ENCODE peak calls at places on chromosomes 3 and 15, in five cellular contexts. One of them, this sample, is unnamed.
A peak's percentile ranks its signal among the peaks of the same experiment; 100 is the strongest.

GRCh38 chr3:43406637-43407023 is 120.3 kb downstream of the SNRK start:
- DNase-seq in activated CD4-positive, CD25-positive, alpha-beta regulatory T cell treated with anti-CD3 and anti-CD28 coated beads, Interleukin-2, amount 50 U/mL, for 72 hours: no peak
- DNase-seq in hippocampal formation: no peak
- DNase-seq in esophagus squamous epithelium: no peak
- DNase-seq in B cell: no peak
- DNase-seq in this sample: no peak

GRCh38 chr3:58068126-58068809 is 60.0 kb downstream of the FLNB start:
- DNase-seq in B cell: no peak
- DNase-seq in activated CD4-positive, CD25-positive, alpha-beta regulatory T cell treated with anti-CD3 and anti-CD28 coated beads, Interleukin-2, amount 50 U/mL, for 72 hours: no peak
- DNase-seq in esophagus squamous epithelium: no peak
- DNase-seq in hippocampal formation: no peak
- DNase-seq in this sample: no peak

GRCh38 chr3:24680214-24680967 is 185.7 kb upstream of the THRB start:
- DNase-seq in hippocampal formation: peak; percentile 38
- DNase-seq in esophagus squamous epithelium: no peak
- DNase-seq in B cell: peak; percentile 47
- DNase-seq in activated CD4-positive, CD25-positive, alpha-beta regulatory T cell treated with anti-CD3 and anti-CD28 coated beads, Interleukin-2, amount 50 U/mL, for 72 hours: peak; percentile 52
- DNase-seq in this sample: no peak

GRCh38 chr3:42906905-42907183 is 902 bp downstream of the ZNF662 start:
- DNase-seq in B cell: no peak
- DNase-seq in hippocampal formation: no peak
- DNase-seq in activated CD4-positive, CD25-positive, alpha-beta regulatory T cell treated with anti-CD3 and anti-CD28 coated beads, Interleukin-2, amount 50 U/mL, for 72 hours: no peak
- DNase-seq in esophagus squamous epithelium: no peak
- DNase-seq in this sample: no peak

GRCh38 chr3:171824824-171825221 is 14.5 kb upstream of the PLD1 start:
- DNase-seq in hippocampal formation: no peak
- DNase-seq in esophagus squamous epithelium: no peak
- DNase-seq in activated CD4-positive, CD25-positive, alpha-beta regulatory T cell treated with anti-CD3 and anti-CD28 coated beads, Interleukin-2, amount 50 U/mL, for 72 hours: no peak
- DNase-seq in B cell: no peak
- DNase-seq in this sample: peak; percentile 70

GRCh38 chr3:11582123-11582968 is 61.4 kb downstream of the VGLL4 start:
- DNase-seq in hippocampal formation: peak; percentile 67
- DNase-seq in esophagus squamous epithelium: no peak
- DNase-seq in activated CD4-positive, CD25-positive, alpha-beta regulatory T cell treated with anti-CD3 and anti-CD28 coated beads, Interleukin-2, amount 50 U/mL, for 72 hours: no peak
- DNase-seq in B cell: no peak
- DNase-seq in this sample: peak; percentile 90

GRCh38 chr3:104951426-104951825 is 415.3 kb upstream of the ALCAM start:
- DNase-seq in B cell: no peak
- DNase-seq in esophagus squamous epithelium: no peak
- DNase-seq in activated CD4-positive, CD25-positive, alpha-beta regulatory T cell treated with anti-CD3 and anti-CD28 coated beads, Interleukin-2, amount 50 U/mL, for 72 hours: no peak
- DNase-seq in hippocampal formation: no peak
- DNase-seq in this sample: peak; percentile 27

GRCh38 chr3:122681294-122682015 is 816 bp downstream of the PARP14 start:
- DNase-seq in B cell: no peak
- DNase-seq in esophagus squamous epithelium: no peak
- DNase-seq in hippocampal formation: no peak
- DNase-seq in activated CD4-positive, CD25-positive, alpha-beta regulatory T cell treated with anti-CD3 and anti-CD28 coated beads, Interleukin-2, amount 50 U/mL, for 72 hours: no peak
- DNase-seq in this sample: no peak

GRCh38 chr3:5437296-5438010 is 249.9 kb downstream of the EDEM1 start:
- DNase-seq in activated CD4-positive, CD25-positive, alpha-beta regulatory T cell treated with anti-CD3 and anti-CD28 coated beads, Interleukin-2, amount 50 U/mL, for 72 hours: no peak
- DNase-seq in hippocampal formation: no peak
- DNase-seq in B cell: no peak
- DNase-seq in esophagus squamous epithelium: no peak
- DNase-seq in this sample: no peak

GRCh38 chr3:149571381-149571780 is 86.4 kb downstream of the WWTR1 start:
- DNase-seq in activated CD4-positive, CD25-positive, alpha-beta regulatory T cell treated with anti-CD3 and anti-CD28 coated beads, Interleukin-2, amount 50 U/mL, for 72 hours: no peak
- DNase-seq in esophagus squamous epithelium: no peak
- DNase-seq in B cell: no peak
- DNase-seq in hippocampal formation: no peak
- DNase-seq in this sample: no peak

GRCh38 chr15:49863431-49864205 is 242.8 kb downstream of the DTWD1 start:
- DNase-seq in esophagus squamous epithelium: no peak
- DNase-seq in activated CD4-positive, CD25-positive, alpha-beta regulatory T cell treated with anti-CD3 and anti-CD28 coated beads, Interleukin-2, amount 50 U/mL, for 72 hours: no peak
- DNase-seq in hippocampal formation: no peak
- DNase-seq in B cell: no peak
- DNase-seq in this sample: peak; percentile 89

GRCh38 chr3:29949131-29949530 is 657.3 kb upstream of the TGFBR2 start:
- DNase-seq in esophagus squamous epithelium: no peak
- DNase-seq in activated CD4-positive, CD25-positive, alpha-beta regulatory T cell treated with anti-CD3 and anti-CD28 coated beads, Interleukin-2, amount 50 U/mL, for 72 hours: no peak
- DNase-seq in hippocampal formation: no peak
- DNase-seq in B cell: no peak
- DNase-seq in this sample: peak; percentile 17

GRCh38 chr15:41917767-41918430 is 24.0 kb upstream of the SPTBN5 start:
- DNase-seq in B cell: no peak
- DNase-seq in activated CD4-positive, CD25-positive, alpha-beta regulatory T cell treated with anti-CD3 and anti-CD28 coated beads, Interleukin-2, amount 50 U/mL, for 72 hours: no peak
- DNase-seq in esophagus squamous epithelium: no peak
- DNase-seq in hippocampal formation: no peak
- DNase-seq in this sample: peak; percentile 83

GRCh38 chr15:35256555-35256954 is 171.5 kb upstream of the NANOGP8 start:
- DNase-seq in activated CD4-positive, CD25-positive, alpha-beta regulatory T cell treated with anti-CD3 and anti-CD28 coated beads, Interleukin-2, amount 50 U/mL, for 72 hours: no peak
- DNase-seq in B cell: no peak
- DNase-seq in hippocampal formation: no peak
- DNase-seq in esophagus squamous epithelium: no peak
- DNase-seq in this sample: peak; percentile 8

GRCh38 chr3:197022405-197023231 is 7.0 kb downstream of the MELTF start:
- DNase-seq in activated CD4-positive, CD25-positive, alpha-beta regulatory T cell treated with anti-CD3 and anti-CD28 coated beads, Interleukin-2, amount 50 U/mL, for 72 hours: no peak
- DNase-seq in B cell: peak; percentile 63
- DNase-seq in hippocampal formation: no peak
- DNase-seq in esophagus squamous epithelium: no peak
- DNase-seq in this sample: no peak

GRCh38 chr3:36763111-36763849 is 1.1 kb downstream of the DCLK3 start:
- DNase-seq in hippocampal formation: no peak
- DNase-seq in esophagus squamous epithelium: no peak
- DNase-seq in activated CD4-positive, CD25-positive, alpha-beta regulatory T cell treated with anti-CD3 and anti-CD28 coated beads, Interleukin-2, amount 50 U/mL, for 72 hours: no peak
- DNase-seq in B cell: no peak
- DNase-seq in this sample: no peak

GRCh38 chr3:58008140-58009025 is at the start of gene FLNB:
- DNase-seq in hippocampal formation: peak; percentile 69
- DNase-seq in activated CD4-positive, CD25-positive, alpha-beta regulatory T cell treated with anti-CD3 and anti-CD28 coated beads, Interleukin-2, amount 50 U/mL, for 72 hours: peak; percentile 82
- DNase-seq in esophagus squamous epithelium: no peak
- DNase-seq in B cell: peak; percentile 90
- DNase-seq in this sample: no peak

GRCh38 chr15:39447431-39447830 is 133.4 kb upstream of the THBS1 start:
- DNase-seq in activated CD4-positive, CD25-positive, alpha-beta regulatory T cell treated with anti-CD3 and anti-CD28 coated beads, Interleukin-2, amount 50 U/mL, for 72 hours: no peak
- DNase-seq in hippocampal formation: no peak
- DNase-seq in B cell: no peak
- DNase-seq in esophagus squamous epithelium: no peak
- DNase-seq in this sample: no peak

GRCh38 chr15:33089878-33090757 is 104.4 kb downstream of the FMN1 start:
- DNase-seq in B cell: no peak
- DNase-seq in activated CD4-positive, CD25-positive, alpha-beta regulatory T cell treated with anti-CD3 and anti-CD28 coated beads, Interleukin-2, amount 50 U/mL, for 72 hours: no peak
- DNase-seq in hippocampal formation: no peak
- DNase-seq in esophagus squamous epithelium: no peak
- DNase-seq in this sample: peak; percentile 44

GRCh38 chr3:185042357-185042756 is 110.5 kb downstream of the C3orf70 start:
- DNase-seq in B cell: no peak
- DNase-seq in activated CD4-positive, CD25-positive, alpha-beta regulatory T cell treated with anti-CD3 and anti-CD28 coated beads, Interleukin-2, amount 50 U/mL, for 72 hours: no peak
- DNase-seq in esophagus squamous epithelium: no peak
- DNase-seq in hippocampal formation: no peak
- DNase-seq in this sample: peak; percentile 47

GRCh38 chr3:48558446-48559134 is 2.0 kb upstream of the PFKFB4 start:
- DNase-seq in hippocampal formation: no peak
- DNase-seq in esophagus squamous epithelium: no peak
- DNase-seq in B cell: no peak
- DNase-seq in activated CD4-positive, CD25-positive, alpha-beta regulatory T cell treated with anti-CD3 and anti-CD28 coated beads, Interleukin-2, amount 50 U/mL, for 72 hours: no peak
- DNase-seq in this sample: no peak

GRCh38 chr15:66761723-66762595 is 59.9 kb downstream of the SMAD6 start:
- DNase-seq in hippocampal formation: no peak
- DNase-seq in B cell: no peak
- DNase-seq in activated CD4-positive, CD25-positive, alpha-beta regulatory T cell treated with anti-CD3 and anti-CD28 coated beads, Interleukin-2, amount 50 U/mL, for 72 hours: no peak
- DNase-seq in esophagus squamous epithelium: no peak
- DNase-seq in this sample: peak; percentile 45

GRCh38 chr3:16841906-16842709 is 42.6 kb upstream of the PLCL2 start:
- DNase-seq in hippocampal formation: no peak
- DNase-seq in activated CD4-positive, CD25-positive, alpha-beta regulatory T cell treated with anti-CD3 and anti-CD28 coated beads, Interleukin-2, amount 50 U/mL, for 72 hours: peak; percentile 60
- DNase-seq in B cell: peak; percentile 83
- DNase-seq in esophagus squamous epithelium: peak; percentile 12
- DNase-seq in this sample: no peak

GRCh38 chr15:58865420-58865880 is 68.0 kb downstream of the SLTM start:
- DNase-seq in activated CD4-positive, CD25-positive, alpha-beta regulatory T cell treated with anti-CD3 and anti-CD28 coated beads, Interleukin-2, amount 50 U/mL, for 72 hours: no peak
- DNase-seq in hippocampal formation: no peak
- DNase-seq in esophagus squamous epithelium: no peak
- DNase-seq in B cell: no peak
- DNase-seq in this sample: no peak

GRCh38 chr3:66478923-66479322 is 21.9 kb downstream of the LRIG1 start:
- DNase-seq in hippocampal formation: no peak
- DNase-seq in esophagus squamous epithelium: no peak
- DNase-seq in B cell: no peak
- DNase-seq in activated CD4-positive, CD25-positive, alpha-beta regulatory T cell treated with anti-CD3 and anti-CD28 coated beads, Interleukin-2, amount 50 U/mL, for 72 hours: no peak
- DNase-seq in this sample: no peak

This sample was measured in astrocyte.